ENCODE peak calls at places on chromosomes 2 and 18, in four cellular contexts. H, R, I and E are unnamed samples.

GRCh38 chr2:26008851-26009566 is 24.9 kb upstream of the RAB10 start:
- DNase-seq in H (no peak), R (no peak), I (peak; percentile 64), E (peak; percentile 100)

GRCh38 chr2:240909216-240909974 is 3.3 kb downstream of the CROCC2 start:
- DNase-seq in H (no peak), R (no peak), I (no peak), E (no peak)

GRCh38 chr2:128639693-128640092 is 321.0 kb upstream of the HS6ST1 start:
- DNase-seq in H (no peak), R (no peak), I (no peak), E (no peak)

GRCh38 chr2:226159875-226160479 is 639.6 kb downstream of the IRS1 start:
- DNase-seq in H (no peak), R (peak; percentile 88), I (no peak), E (no peak)

GRCh38 chr2:165787334-165787733 is 6.7 kb downstream of the GALNT3 start:
- DNase-seq in H (no peak), R (no peak), I (no peak), E (no peak)

GRCh38 chr2:177753682-177754475 is 318.7 kb downstream of the PDE11A start:
- DNase-seq in H (peak; percentile 3), R (peak; percentile 78), I (peak; percentile 34), E (peak; percentile 21)

GRCh38 chr2:138959031-138959430 is 178.8 kb upstream of the NXPH2 start:
- DNase-seq in H (no peak), R (peak; percentile 1), I (no peak), E (no peak)

GRCh38 chr2:20666114-20666363 is 905 bp upstream of the GDF7 start:
- DNase-seq in H (no peak), R (peak; percentile 44), I (no peak), E (no peak)

GRCh38 chr2:65144571-65144970 is 14.7 kb upstream of the RAB1A start:
- DNase-seq in H (no peak), R (no peak), I (no peak), E (no peak)
- H3K4me2 ChIP-seq in H (no peak overlapping the region), R (no peak overlapping the region), I (no peak overlapping the region), E (no peak overlapping the region)

DNA sequence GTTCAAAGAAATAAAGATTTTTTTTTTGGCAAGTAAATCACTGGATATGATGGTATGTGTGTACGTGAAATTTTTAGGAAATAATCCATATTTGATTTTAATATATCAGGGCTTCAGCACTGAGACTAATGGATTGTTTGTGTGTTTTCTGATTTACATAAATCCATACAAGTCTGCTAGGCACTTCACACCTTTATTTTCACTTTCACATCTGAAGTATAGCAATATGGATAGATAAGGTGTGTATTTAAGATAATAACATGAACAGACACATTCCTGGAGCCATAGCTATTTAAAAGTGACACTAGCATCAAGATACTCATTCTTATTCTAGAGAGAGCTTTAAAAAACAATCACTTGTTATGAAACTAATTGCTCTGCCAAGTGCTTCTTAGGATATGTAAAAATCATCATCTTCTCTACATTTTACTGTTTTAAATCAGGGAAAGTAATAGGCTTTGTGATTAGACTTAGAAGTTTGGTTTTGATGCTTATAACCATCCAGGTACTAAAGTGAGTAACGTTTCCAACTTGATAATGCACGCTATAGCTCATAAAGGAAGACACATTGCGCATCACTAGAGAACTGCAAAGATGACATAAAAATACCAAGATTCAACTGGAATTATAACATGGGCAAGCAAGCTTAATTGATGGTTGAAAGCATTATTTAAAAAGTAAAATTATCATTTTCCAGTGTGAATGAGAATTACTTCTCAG is 208.9 kb downstream of the ZEB2 start:
- DNase-seq in H (no peak), R (no peak), I (no peak), E (no peak)
- H3K79me2 ChIP-seq in H (peaks cover 11% of the 10 kb centered on the region), R (peaks cover 5% of the 10 kb centered on the region), I (no peaks in the 10 kb centered on the region), E (no peaks in the 10 kb centered on the region)

GRCh38 chr2:147352294-147352693 is 492.5 kb upstream of the ACVR2A start:
- DNase-seq in H (no peak), R (no peak), I (no peak), E (no peak)

GRCh38 chr2:147352775-147353381 is 492.0 kb upstream of the ACVR2A start:
- DNase-seq in H (no peak), R (no peak), I (no peak), E (no peak)

GRCh38 chr2:147356157-147356556 is 488.7 kb upstream of the ACVR2A start:
- DNase-seq in H (no peak), R (no peak), I (no peak), E (no peak)

GRCh38 chr2:147358375-147358774 is 486.5 kb upstream of the ACVR2A start:
- DNase-seq in H (no peak), R (no peak), I (no peak), E (no peak)

DNA sequence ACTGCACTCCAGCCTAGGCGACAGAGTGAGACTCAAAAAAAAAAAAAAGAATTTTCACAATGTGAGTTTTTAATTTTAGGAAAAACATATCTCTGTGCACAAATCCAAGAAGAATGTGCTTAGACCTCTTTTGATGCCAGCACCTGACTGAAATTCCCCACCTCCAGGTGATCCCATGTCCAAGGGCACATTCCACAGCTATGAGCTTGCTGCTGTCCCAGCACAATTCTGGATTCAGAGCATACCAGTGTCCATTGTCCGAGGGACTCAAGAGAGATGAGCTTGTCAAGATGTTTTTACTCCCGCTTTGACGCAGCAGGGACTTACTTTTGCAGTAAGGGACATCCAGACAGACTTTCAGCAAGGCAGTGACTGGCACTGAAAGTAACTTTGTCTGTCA is 489.1 kb upstream of the ACVR2A start:
- DNase-seq in H (no peak), R (peak; percentile 14), I (no peak), E (no peak)
- H2AFZ ChIP-seq in H (no peak overlapping the region), R (peak overlapping the region; percentile 35), I (no peak overlapping the region), E (no peak overlapping the region)

DNA sequence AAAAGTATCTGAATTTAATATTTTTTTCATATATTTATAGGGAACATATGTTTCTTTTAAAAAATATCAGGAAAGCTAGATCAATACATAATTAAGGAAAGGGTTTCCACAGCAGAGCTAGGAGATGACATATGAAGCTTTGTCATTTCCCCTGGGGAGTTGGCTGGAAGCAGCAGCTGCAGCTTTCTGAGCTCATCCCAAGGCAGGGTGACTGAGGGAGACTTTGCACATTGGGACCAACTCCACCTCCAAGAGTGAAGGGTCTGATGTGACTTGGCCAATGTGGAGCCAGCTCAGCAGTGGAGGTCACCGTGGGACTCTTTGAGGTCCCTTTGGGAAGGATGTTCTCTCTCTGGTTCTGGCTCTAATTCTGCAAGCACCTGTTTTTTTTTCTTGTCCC is 315.1 kb downstream of the RDH14 start:
- DNase-seq in H (no peak), R (no peak), I (no peak), E (no peak)
- H3K4me2 ChIP-seq in H (no peak overlapping the region), R (no peak overlapping the region), I (no peak overlapping the region), E (no peak overlapping the region)

GRCh38 chr2:229843613-229844012 is 78.2 kb downstream of the TRIP12 start:
- DNase-seq in H (no peak), R (no peak), I (no peak), E (no peak)

GRCh38 chr2:229835601-229836283 is 86.1 kb downstream of the TRIP12 start:
- DNase-seq in H (no peak), R (no peak), I (no peak), E (no peak)

GRCh38 chr2:229836847-229837246 is 85.0 kb downstream of the TRIP12 start:
- DNase-seq in H (no peak), R (no peak), I (no peak), E (no peak)

GRCh38 chr2:229838729-229839128 is 83.1 kb downstream of the TRIP12 start:
- DNase-seq in H (no peak), R (no peak), I (no peak), E (no peak)
- H3K79me2 ChIP-seq in H (no peaks in the 10 kb centered on the region), R (peaks cover 21% of the 10 kb centered on the region), I (peaks cover 52% of the 10 kb centered on the region), E (peaks cover 36% of the 10 kb centered on the region)

GRCh38 chr18:70373062-70373519 is 84.2 kb downstream of the SOCS6 start:
- DNase-seq in H (no peak), R (no peak), I (no peak), E (peak; percentile 84)

GRCh38 chr18:70376137-70376913 is 87.5 kb downstream of the SOCS6 start:
- DNase-seq in H (no peak), R (no peak), I (no peak), E (no peak)

GRCh38 chr18:70372450-70373061 is 83.7 kb downstream of the SOCS6 start:
- DNase-seq in H (no peak), R (no peak), I (no peak), E (no peak)

GRCh38 chr18:70371908-70372307 is 83.1 kb downstream of the SOCS6 start:
- DNase-seq in H (no peak), R (no peak), I (no peak), E (no peak)

GRCh38 chr18:70374154-70374553 is 85.3 kb downstream of the SOCS6 start:
- DNase-seq in H (no peak), R (no peak), I (no peak), E (no peak)
- H2AFZ ChIP-seq in H (no peak overlapping the region), R (no peak overlapping the region), I (no peak overlapping the region), E (no peak overlapping the region)